ENCODE peak calls at places on chromosomes 5 and 9, in nine cellular contexts. One of them, this sample, is unnamed. For H3K36me3, the result is how much of the 10 kb centered on the place peaks cover.

GRCh38 chr9:13427587-13427986 is 148.1 kb upstream of the MPDZ start:
- DNase-seq in MM.1S: peak
- DNase-seq in kidney: no peak
- DNase-seq in GM23248: peak
- DNase-seq in neural progenitor cell: peak
- DNase-seq in PC-3: peak
- DNase-seq in colonic mucosa: peak
- DNase-seq in endothelial cell of umbilical vein: peak
- DNase-seq in HepG2: peak
- DNase-seq in this sample: peak

GRCh38 chr9:113468716-113469448 is 5.4 kb downstream of the RGS3 start:
- DNase-seq in MM.1S: peak
- DNase-seq in kidney: no peak
- DNase-seq in GM23248: no peak
- DNase-seq in neural progenitor cell: no peak
- DNase-seq in PC-3: no peak
- DNase-seq in colonic mucosa: no peak
- DNase-seq in endothelial cell of umbilical vein: no peak
- DNase-seq in HepG2: no peak
- DNase-seq in this sample: no peak

GRCh38 chr9:137303031-137303892 is 1.2 kb upstream of the NRARP start:
- DNase-seq in MM.1S: no peak
- DNase-seq in kidney: peak
- DNase-seq in GM23248: no peak
- DNase-seq in neural progenitor cell: peak
- DNase-seq in PC-3: no peak
- DNase-seq in colonic mucosa: peak
- DNase-seq in endothelial cell of umbilical vein: no peak
- DNase-seq in HepG2: no peak
- DNase-seq in this sample: no peak

GRCh38 chr5:21663082-21663481 is 1190.1 kb downstream of the CDH12 start:
- DNase-seq in MM.1S: no peak
- DNase-seq in kidney: no peak
- DNase-seq in GM23248: no peak
- DNase-seq in neural progenitor cell: no peak
- DNase-seq in PC-3: no peak
- DNase-seq in colonic mucosa: no peak
- DNase-seq in endothelial cell of umbilical vein: no peak
- DNase-seq in HepG2: peak
- DNase-seq in this sample: no peak

GRCh38 chr5:122287101-122287500 is 24.9 kb upstream of the SNCAIP start:
- DNase-seq in MM.1S: no peak
- DNase-seq in kidney: no peak
- DNase-seq in GM23248: no peak
- DNase-seq in neural progenitor cell: no peak
- DNase-seq in PC-3: no peak
- DNase-seq in colonic mucosa: no peak
- DNase-seq in endothelial cell of umbilical vein: no peak
- DNase-seq in HepG2: no peak
- DNase-seq in this sample: no peak

GRCh38 chr5:1214936-1215220 is 10.3 kb upstream of the SLC6A18 start:
- DNase-seq in MM.1S: no peak
- DNase-seq in kidney: no peak
- DNase-seq in GM23248: no peak
- DNase-seq in neural progenitor cell: no peak
- DNase-seq in PC-3: no peak
- DNase-seq in colonic mucosa: no peak
- DNase-seq in endothelial cell of umbilical vein: no peak
- DNase-seq in HepG2: no peak
- DNase-seq in this sample: no peak

GRCh38 chr5:6962256-6962655 is 249.0 kb downstream of the TENT4A start:
- DNase-seq in MM.1S: no peak
- DNase-seq in kidney: no peak
- DNase-seq in GM23248: no peak
- DNase-seq in neural progenitor cell: no peak
- DNase-seq in PC-3: peak
- DNase-seq in colonic mucosa: no peak
- DNase-seq in endothelial cell of umbilical vein: no peak
- DNase-seq in HepG2: no peak
- DNase-seq in this sample: no peak

GRCh38 chr9:7452378-7452777 is 347.2 kb downstream of the DMAC1 start:
- DNase-seq in MM.1S: no peak
- DNase-seq in kidney: no peak
- DNase-seq in GM23248: peak
- DNase-seq in neural progenitor cell: no peak
- DNase-seq in PC-3: no peak
- DNase-seq in colonic mucosa: no peak
- DNase-seq in endothelial cell of umbilical vein: no peak
- DNase-seq in HepG2: no peak
- DNase-seq in this sample: no peak

GRCh38 chr5:59036274-59036961 is 453.5 kb downstream of the RAB3C start:
- DNase-seq in MM.1S: no peak
- DNase-seq in kidney: no peak
- DNase-seq in GM23248: peak
- DNase-seq in neural progenitor cell: no peak
- DNase-seq in PC-3: peak
- DNase-seq in colonic mucosa: peak
- DNase-seq in endothelial cell of umbilical vein: peak
- DNase-seq in HepG2: no peak
- DNase-seq in this sample: peak

GRCh38 chr9:32483343-32483742 is 42.7 kb downstream of the RIGI start:
- DNase-seq in MM.1S: no peak
- DNase-seq in kidney: no peak
- DNase-seq in GM23248: no peak
- DNase-seq in neural progenitor cell: no peak
- DNase-seq in PC-3: no peak
- DNase-seq in colonic mucosa: no peak
- DNase-seq in endothelial cell of umbilical vein: no peak
- DNase-seq in HepG2: no peak
- DNase-seq in this sample: no peak

GRCh38 chr9:129823163-129823933 is 588 bp downstream of the TOR1A start:
- DNase-seq in MM.1S: no peak
- DNase-seq in kidney: peak
- DNase-seq in GM23248: peak
- DNase-seq in neural progenitor cell: peak
- DNase-seq in PC-3: peak
- DNase-seq in colonic mucosa: no peak
- DNase-seq in endothelial cell of umbilical vein: peak
- DNase-seq in HepG2: no peak
- DNase-seq in this sample: peak

GRCh38 chr9:7656648-7657047 is 142.9 kb downstream of the DMAC1 start:
- DNase-seq in MM.1S: no peak
- DNase-seq in kidney: no peak
- DNase-seq in GM23248: no peak
- DNase-seq in neural progenitor cell: no peak
- DNase-seq in PC-3: peak
- DNase-seq in colonic mucosa: peak
- DNase-seq in endothelial cell of umbilical vein: peak
- DNase-seq in HepG2: peak
- DNase-seq in this sample: no peak

GRCh38 chr9:107039546-107039945 is 176.6 kb downstream of the ZNF462 start:
- DNase-seq in MM.1S: no peak
- DNase-seq in kidney: no peak
- DNase-seq in GM23248: peak
- DNase-seq in neural progenitor cell: no peak
- DNase-seq in PC-3: no peak
- DNase-seq in colonic mucosa: no peak
- DNase-seq in endothelial cell of umbilical vein: no peak
- DNase-seq in HepG2: no peak
- DNase-seq in this sample: no peak

GRCh38 chr9:17597977-17598376 is 19.1 kb downstream of the SH3GL2 start:
- DNase-seq in MM.1S: no peak
- DNase-seq in kidney: no peak
- DNase-seq in GM23248: no peak
- DNase-seq in neural progenitor cell: no peak
- DNase-seq in PC-3: no peak
- DNase-seq in colonic mucosa: no peak
- DNase-seq in endothelial cell of umbilical vein: no peak
- DNase-seq in HepG2: no peak
- DNase-seq in this sample: no peak

GRCh38 chr9:131289301-131290038 is at the start of gene PLPP7:
- DNase-seq in MM.1S: peak
- DNase-seq in kidney: peak
- DNase-seq in GM23248: peak
- DNase-seq in neural progenitor cell: peak
- DNase-seq in PC-3: no peak
- DNase-seq in colonic mucosa: no peak
- DNase-seq in endothelial cell of umbilical vein: peak
- DNase-seq in HepG2: peak
- DNase-seq in this sample: peak

GRCh38 chr5:56112526-56113121 is 117.9 kb upstream of the IL6ST start:
- DNase-seq in MM.1S: no peak
- DNase-seq in kidney: no peak
- DNase-seq in GM23248: peak
- DNase-seq in neural progenitor cell: no peak
- DNase-seq in PC-3: peak
- DNase-seq in colonic mucosa: no peak
- DNase-seq in endothelial cell of umbilical vein: no peak
- DNase-seq in HepG2: no peak
- DNase-seq in this sample: peak

GRCh38 chr5:149457393-149457763 is 78.3 kb upstream of the IL17B start:
- DNase-seq in MM.1S: no peak
- DNase-seq in kidney: peak
- DNase-seq in GM23248: no peak
- DNase-seq in neural progenitor cell: no peak
- DNase-seq in PC-3: no peak
- DNase-seq in colonic mucosa: no peak
- DNase-seq in endothelial cell of umbilical vein: no peak
- DNase-seq in HepG2: no peak
- DNase-seq in this sample: no peak
- H3K9ac ChIP-seq in MM.1S: no peak
- H3K9ac ChIP-seq in kidney: no peak
- H3K9ac ChIP-seq in GM23248: no peak
- H3K9ac ChIP-seq in neural progenitor cell: no peak
- H3K9ac ChIP-seq in PC-3: no peak
- H3K9ac ChIP-seq in colonic mucosa: no peak
- H3K9ac ChIP-seq in endothelial cell of umbilical vein: no peak
- H3K9ac ChIP-seq in HepG2: no peak
- H3K9ac ChIP-seq in this sample: no peak

GRCh38 chr5:5069851-5070250 is 70.3 kb upstream of the ADAMTS16 start:
- DNase-seq in MM.1S: no peak
- DNase-seq in kidney: no peak
- DNase-seq in GM23248: no peak
- DNase-seq in neural progenitor cell: no peak
- DNase-seq in PC-3: no peak
- DNase-seq in colonic mucosa: no peak
- DNase-seq in endothelial cell of umbilical vein: no peak
- DNase-seq in HepG2: no peak
- DNase-seq in this sample: no peak

GRCh38 chr5:5065472-5065871 is 74.7 kb upstream of the ADAMTS16 start:
- DNase-seq in MM.1S: no peak
- DNase-seq in kidney: no peak
- DNase-seq in GM23248: no peak
- DNase-seq in neural progenitor cell: no peak
- DNase-seq in PC-3: no peak
- DNase-seq in colonic mucosa: no peak
- DNase-seq in endothelial cell of umbilical vein: no peak
- DNase-seq in HepG2: no peak
- DNase-seq in this sample: no peak

GRCh38 chr5:5063533-5063953 is 76.6 kb upstream of the ADAMTS16 start:
- DNase-seq in MM.1S: no peak
- DNase-seq in kidney: no peak
- DNase-seq in GM23248: peak
- DNase-seq in neural progenitor cell: peak
- DNase-seq in PC-3: no peak
- DNase-seq in colonic mucosa: no peak
- DNase-seq in endothelial cell of umbilical vein: no peak
- DNase-seq in HepG2: peak
- DNase-seq in this sample: no peak

GRCh38 chr5:5062903-5063302 is 77.2 kb upstream of the ADAMTS16 start:
- DNase-seq in MM.1S: no peak
- DNase-seq in kidney: no peak
- DNase-seq in GM23248: no peak
- DNase-seq in neural progenitor cell: no peak
- DNase-seq in PC-3: no peak
- DNase-seq in colonic mucosa: no peak
- DNase-seq in endothelial cell of umbilical vein: no peak
- DNase-seq in HepG2: no peak
- DNase-seq in this sample: no peak

GRCh38 chr5:5066276-5067186 is 73.6 kb upstream of the ADAMTS16 start:
- DNase-seq in MM.1S: peak
- DNase-seq in kidney: no peak
- DNase-seq in GM23248: peak
- DNase-seq in neural progenitor cell: no peak
- DNase-seq in PC-3: no peak
- DNase-seq in colonic mucosa: no peak
- DNase-seq in endothelial cell of umbilical vein: no peak
- DNase-seq in HepG2: no peak
- DNase-seq in this sample: no peak
- H3K4me3 ChIP-seq in MM.1S: peak
- H3K4me3 ChIP-seq in kidney: no peak
- H3K4me3 ChIP-seq in GM23248: no peak
- H3K4me3 ChIP-seq in neural progenitor cell: no peak
- H3K4me3 ChIP-seq in PC-3: no peak
- H3K4me3 ChIP-seq in colonic mucosa: no peak
- H3K4me3 ChIP-seq in endothelial cell of umbilical vein: no peak
- H3K4me3 ChIP-seq in HepG2: no peak
- H3K4me3 ChIP-seq in this sample: no peak

GRCh38 chr5:66168226-66168625 is 24.1 kb downstream of the SREK1 start:
- DNase-seq in MM.1S: no peak
- DNase-seq in kidney: no peak
- DNase-seq in GM23248: no peak
- DNase-seq in neural progenitor cell: no peak
- DNase-seq in PC-3: no peak
- DNase-seq in colonic mucosa: no peak
- DNase-seq in endothelial cell of umbilical vein: no peak
- DNase-seq in HepG2: no peak
- DNase-seq in this sample: no peak
- H3K36me3 ChIP-seq in MM.1S: under half
- H3K36me3 ChIP-seq in kidney: under half
- H3K36me3 ChIP-seq in GM23248: half or more
- H3K36me3 ChIP-seq in neural progenitor cell: under half
- H3K36me3 ChIP-seq in PC-3: under half
- H3K36me3 ChIP-seq in colonic mucosa: under half
- H3K36me3 ChIP-seq in endothelial cell of umbilical vein: under half
- H3K36me3 ChIP-seq in HepG2: under half
- H3K36me3 ChIP-seq in this sample: half or more

DNA sequence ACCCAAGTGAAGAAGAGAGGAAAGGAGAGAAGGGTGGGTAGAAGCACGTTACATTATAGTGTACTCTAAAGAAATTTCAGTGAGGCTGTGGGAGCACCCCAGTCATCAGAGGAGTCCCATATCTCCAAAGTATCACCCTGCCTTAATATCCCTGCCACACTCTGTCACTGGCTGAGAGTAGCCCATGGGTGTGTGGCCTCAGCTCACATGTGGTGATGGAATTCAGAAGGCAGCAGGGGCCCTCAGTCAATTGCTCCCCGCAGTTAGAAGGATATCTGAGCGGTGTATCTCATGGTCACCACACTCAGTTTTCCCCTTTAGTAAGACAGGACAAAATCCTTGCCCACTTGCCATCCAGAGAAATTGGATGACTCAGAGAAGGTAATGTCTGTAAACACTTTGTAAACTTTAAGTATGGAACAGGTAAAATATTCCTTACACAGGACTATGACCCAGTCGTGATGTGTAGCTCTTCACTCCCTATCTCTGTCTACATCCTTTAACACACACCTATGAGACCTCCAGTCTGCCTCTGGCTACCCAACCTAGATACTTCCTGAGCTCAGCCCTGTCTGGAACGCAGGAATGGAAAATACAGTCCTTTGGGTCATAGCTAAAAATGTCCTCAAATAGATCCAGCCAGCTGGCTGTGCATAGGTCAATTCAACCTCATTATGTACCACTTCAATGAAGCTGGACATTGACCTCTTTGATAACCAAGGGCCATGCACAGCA is 24.3 kb upstream of the PLIN2 start:
- DNase-seq in MM.1S: no peak
- DNase-seq in kidney: no peak
- DNase-seq in GM23248: no peak
- DNase-seq in neural progenitor cell: no peak
- DNase-seq in PC-3: no peak
- DNase-seq in colonic mucosa: no peak
- DNase-seq in endothelial cell of umbilical vein: no peak
- DNase-seq in HepG2: peak
- DNase-seq in this sample: no peak
- H3K9ac ChIP-seq in MM.1S: no peak
- H3K9ac ChIP-seq in kidney: no peak
- H3K9ac ChIP-seq in GM23248: no peak
- H3K9ac ChIP-seq in neural progenitor cell: no peak
- H3K9ac ChIP-seq in PC-3: no peak
- H3K9ac ChIP-seq in colonic mucosa: no peak
- H3K9ac ChIP-seq in endothelial cell of umbilical vein: no peak
- H3K9ac ChIP-seq in HepG2: peak
- H3K9ac ChIP-seq in this sample: no peak

This sample was measured in adipocyte.